ENCODE peak calls at places on chromosome 16, in five cellular contexts. One of them, this sample, is unnamed.
A peak's percentile ranks its signal among the peaks of the same experiment; 100 is the strongest.

GRCh38 chr16:68257251-68257905 is 6.9 kb upstream of the SLC7A6 start:
- DNase-seq in Caco-2: peak; percentile 64
- DNase-seq in mesothelial cell of epicardium: no peak
- DNase-seq in tibial artery: no peak
- DNase-seq in endothelial cell: no peak
- DNase-seq in this sample: no peak

GRCh38 chr16:48810803-48811453 is 200.9 kb upstream of the N4BP1 start:
- DNase-seq in Caco-2: no peak
- DNase-seq in endothelial cell: peak; percentile 13
- DNase-seq in mesothelial cell of epicardium: no peak
- DNase-seq in tibial artery: no peak
- DNase-seq in this sample: no peak

GRCh38 chr16:49491111-49491670 is 117.6 kb downstream of the C16orf78 start:
- DNase-seq in Caco-2: no peak
- DNase-seq in mesothelial cell of epicardium: no peak
- DNase-seq in tibial artery: peak; percentile 37
- DNase-seq in endothelial cell: no peak
- DNase-seq in this sample: no peak

GRCh38 chr16:27852681-27853080 is 210.8 kb downstream of the GSG1L start:
- DNase-seq in endothelial cell: no peak
- DNase-seq in mesothelial cell of epicardium: no peak
- DNase-seq in tibial artery: peak; percentile 42
- DNase-seq in Caco-2: no peak
- DNase-seq in this sample: no peak

GRCh38 chr16:88743693-88744519 is 37.6 kb downstream of the CTU2 start:
- DNase-seq in endothelial cell: peak; percentile 85
- DNase-seq in mesothelial cell of epicardium: peak; percentile 76
- DNase-seq in tibial artery: peak; percentile 84
- DNase-seq in Caco-2: peak; percentile 82
- DNase-seq in this sample: peak; percentile 68

GRCh38 chr16:1311212-1311737 is 1.8 kb downstream of the UBE2I start:
- DNase-seq in mesothelial cell of epicardium: no peak
- DNase-seq in Caco-2: no peak
- DNase-seq in endothelial cell: no peak
- DNase-seq in tibial artery: no peak
- DNase-seq in this sample: no peak

GRCh38 chr16:30774367-30775130 is 12.4 kb downstream of the RNF40 start:
- DNase-seq in endothelial cell: no peak
- DNase-seq in mesothelial cell of epicardium: no peak
- DNase-seq in Caco-2: no peak
- DNase-seq in tibial artery: no peak
- DNase-seq in this sample: no peak

GRCh38 chr16:19524866-19525723 is 1.4 kb downstream of the CCP110 start:
- DNase-seq in tibial artery: no peak
- DNase-seq in endothelial cell: no peak
- DNase-seq in Caco-2: no peak
- DNase-seq in mesothelial cell of epicardium: no peak
- DNase-seq in this sample: no peak

GRCh38 chr16:66434619-66435430 is 7.7 kb downstream of the BEAN1 start:
- DNase-seq in Caco-2: no peak
- DNase-seq in mesothelial cell of epicardium: no peak
- DNase-seq in tibial artery: no peak
- DNase-seq in endothelial cell: no peak
- DNase-seq in this sample: no peak

GRCh38 chr16:82197540-82198240 is 27.7 kb upstream of the MPHOSPH6 start:
- DNase-seq in tibial artery: no peak
- DNase-seq in Caco-2: no peak
- DNase-seq in endothelial cell: no peak
- DNase-seq in mesothelial cell of epicardium: no peak
- DNase-seq in this sample: no peak

GRCh38 chr16:57371494-57372371 is 557 bp upstream of the CX3CL1 start:
- DNase-seq in mesothelial cell of epicardium: no peak
- DNase-seq in Caco-2: no peak
- DNase-seq in tibial artery: no peak
- DNase-seq in endothelial cell: no peak
- DNase-seq in this sample: no peak

GRCh38 chr16:57373117-57373947 is 1.0 kb downstream of the CX3CL1 start:
- DNase-seq in mesothelial cell of epicardium: no peak
- DNase-seq in endothelial cell: no peak
- DNase-seq in Caco-2: no peak
- DNase-seq in tibial artery: no peak
- DNase-seq in this sample: no peak

GRCh38 chr16:57374067-57374534 is 1.8 kb downstream of the CX3CL1 start:
- DNase-seq in mesothelial cell of epicardium: no peak
- DNase-seq in tibial artery: peak; percentile 88
- DNase-seq in Caco-2: no peak
- DNase-seq in endothelial cell: no peak
- DNase-seq in this sample: no peak

GRCh38 chr16:57376313-57376818 is 4.1 kb downstream of the CX3CL1 start:
- DNase-seq in endothelial cell: no peak
- DNase-seq in tibial artery: no peak
- DNase-seq in mesothelial cell of epicardium: no peak
- DNase-seq in Caco-2: no peak
- DNase-seq in this sample: no peak

GRCh38 chr16:57372372-57373116 is at the start of gene CX3CL1:
- DNase-seq in mesothelial cell of epicardium: peak; percentile 54
- DNase-seq in Caco-2: no peak
- DNase-seq in endothelial cell: peak; percentile 56
- DNase-seq in tibial artery: peak; percentile 96
- DNase-seq in this sample: no peak
- TF ChIP-seq CTCF in mesothelial cell of epicardium: no peak
- TF ChIP-seq CTCF in Caco-2: no peak
- TF ChIP-seq CTCF in endothelial cell: no peak
- TF ChIP-seq CTCF in tibial artery: peak; percentile 38
- TF ChIP-seq CTCF in this sample: no peak

GRCh38 chr16:46607529-46607928 is 13.7 kb downstream of the SHCBP1 start:
- DNase-seq in tibial artery: no peak
- DNase-seq in endothelial cell: no peak
- DNase-seq in Caco-2: no peak
- DNase-seq in mesothelial cell of epicardium: no peak
- DNase-seq in this sample: no peak
- TF ChIP-seq CTCF in tibial artery: peak; percentile 32
- TF ChIP-seq CTCF in endothelial cell: no peak
- TF ChIP-seq CTCF in Caco-2: no peak
- TF ChIP-seq CTCF in mesothelial cell of epicardium: no peak
- TF ChIP-seq CTCF in this sample: peak; percentile 49

GRCh38 chr16:14510581-14510938 is 119.5 kb downstream of the PARN start:
- DNase-seq in endothelial cell: no peak
- DNase-seq in mesothelial cell of epicardium: no peak
- DNase-seq in Caco-2: no peak
- DNase-seq in tibial artery: no peak
- DNase-seq in this sample: no peak

GRCh38 chr16:14509055-14509454 is 121.0 kb downstream of the PARN start:
- DNase-seq in mesothelial cell of epicardium: no peak
- DNase-seq in endothelial cell: no peak
- DNase-seq in tibial artery: no peak
- DNase-seq in Caco-2: no peak
- DNase-seq in this sample: no peak

GRCh38 chr16:14511798-14512131 is 118.3 kb downstream of the PARN start:
- DNase-seq in Caco-2: no peak
- DNase-seq in tibial artery: no peak
- DNase-seq in mesothelial cell of epicardium: no peak
- DNase-seq in endothelial cell: no peak
- DNase-seq in this sample: no peak

GRCh38 chr16:14509675-14510132 is 120.4 kb downstream of the PARN start:
- DNase-seq in endothelial cell: no peak
- DNase-seq in tibial artery: no peak
- DNase-seq in Caco-2: no peak
- DNase-seq in mesothelial cell of epicardium: no peak
- DNase-seq in this sample: no peak

DNA sequence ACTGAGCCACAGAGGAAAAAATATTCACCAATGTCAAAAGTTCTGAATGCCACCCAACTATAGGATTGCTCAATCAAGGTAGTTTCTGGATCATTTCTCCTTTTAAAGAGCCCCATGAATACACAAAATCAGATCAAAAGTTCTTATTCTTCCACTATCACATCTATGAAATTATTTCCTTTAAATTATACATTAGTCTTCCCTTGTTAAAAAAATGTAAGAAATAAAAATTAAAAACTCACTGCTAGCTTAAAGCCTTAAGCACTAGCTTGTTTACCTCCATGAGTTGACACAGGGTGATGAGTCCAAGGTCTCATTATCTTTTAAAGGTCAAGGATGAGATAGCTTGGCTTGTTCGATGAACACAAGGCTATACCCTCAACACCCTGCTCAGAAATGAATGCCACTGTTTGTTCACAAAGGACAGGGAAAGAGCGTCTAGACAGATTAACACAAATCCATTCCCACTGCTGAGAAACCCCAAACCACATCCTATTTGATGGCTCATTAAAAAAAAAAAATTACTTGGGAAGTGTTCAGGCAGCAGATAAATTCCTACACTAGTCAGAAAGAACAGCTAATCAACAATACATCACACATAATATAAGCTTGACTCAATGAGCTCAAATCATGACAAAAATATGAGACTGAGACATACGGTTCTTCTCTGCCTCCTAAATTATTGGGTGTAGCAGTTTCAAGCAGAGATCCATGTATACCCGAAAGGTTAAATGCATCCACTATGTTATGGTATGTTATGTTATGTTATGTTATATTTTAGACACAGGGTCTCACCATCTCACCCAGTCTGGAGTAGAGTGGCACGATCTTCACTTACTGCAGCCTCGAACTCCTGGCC is 118.9 kb downstream of the PARN start:
- DNase-seq in tibial artery: no peak
- DNase-seq in endothelial cell: no peak
- DNase-seq in Caco-2: no peak
- DNase-seq in mesothelial cell of epicardium: no peak
- DNase-seq in this sample: no peak
- TF ChIP-seq CTCF in tibial artery: no peak
- TF ChIP-seq CTCF in endothelial cell: no peak
- TF ChIP-seq CTCF in Caco-2: no peak
- TF ChIP-seq CTCF in mesothelial cell of epicardium: no peak
- TF ChIP-seq CTCF in this sample: no peak

DNA sequence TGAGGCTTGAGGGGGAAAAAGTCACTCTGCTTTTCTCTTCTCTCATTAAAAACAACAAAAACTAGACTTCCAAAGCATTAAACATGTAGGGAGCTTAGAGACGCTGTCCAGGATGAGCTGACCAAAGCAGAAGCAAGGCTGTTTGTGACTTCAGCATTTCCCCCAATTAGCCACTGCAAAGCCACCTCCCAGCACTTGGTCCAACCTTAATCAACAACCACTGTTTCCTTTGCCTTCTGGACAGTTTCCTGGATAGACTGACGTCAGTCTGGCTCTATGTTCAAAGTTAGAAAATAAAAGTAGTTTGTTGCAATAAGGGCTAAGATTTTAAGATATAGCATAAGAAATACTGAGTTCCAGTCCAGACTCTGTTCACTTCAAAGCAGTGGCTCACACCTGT is 3.1 kb downstream of the TMEM231 start:
- DNase-seq in Caco-2: no peak
- DNase-seq in endothelial cell: no peak
- DNase-seq in mesothelial cell of epicardium: no peak
- DNase-seq in tibial artery: no peak
- DNase-seq in this sample: no peak
- TF ChIP-seq CTCF in Caco-2: no peak
- TF ChIP-seq CTCF in endothelial cell: no peak
- TF ChIP-seq CTCF in mesothelial cell of epicardium: no peak
- TF ChIP-seq CTCF in tibial artery: no peak
- TF ChIP-seq CTCF in this sample: no peak